ENCODE peak calls at places on chromosomes 16 and 17, in seven cellular contexts. One of them, this sample, is unnamed.

GRCh38 chr17:40319651-40320550 is 10.9 kb downstream of the RARA start:
- DNase-seq in adrenal gland: peak; percentile 63
- DNase-seq in HCT116: no peak
- DNase-seq in PC-3: no peak
- DNase-seq in tibial nerve: peak; percentile 28
- DNase-seq in tibial artery: peak; percentile 77
- DNase-seq in thoracic aorta: no peak
- DNase-seq in this sample: no peak

GRCh38 chr17:62791235-62792121 is 16.6 kb downstream of the MARCHF10 start:
- DNase-seq in tibial artery: no peak
- DNase-seq in thoracic aorta: no peak
- DNase-seq in HCT116: no peak
- DNase-seq in adrenal gland: no peak
- DNase-seq in PC-3: peak; percentile 69
- DNase-seq in tibial nerve: no peak
- DNase-seq in this sample: peak; percentile 39

GRCh38 chr17:12395733-12396354 is 269.8 kb upstream of the MYOCD start:
- DNase-seq in tibial artery: no peak
- DNase-seq in PC-3: peak; percentile 42
- DNase-seq in thoracic aorta: no peak
- DNase-seq in tibial nerve: no peak
- DNase-seq in adrenal gland: no peak
- DNase-seq in HCT116: peak; percentile 22
- DNase-seq in this sample: peak; percentile 37

GRCh38 chr16:12231666-12232065 is 255.1 kb downstream of the SNX29 start:
- DNase-seq in thoracic aorta: no peak
- DNase-seq in tibial artery: no peak
- DNase-seq in PC-3: peak; percentile 71
- DNase-seq in adrenal gland: no peak
- DNase-seq in HCT116: no peak
- DNase-seq in tibial nerve: no peak
- DNase-seq in this sample: peak; percentile 46

GRCh38 chr17:80083136-80083661 is 18.2 kb upstream of the GAA start:
- DNase-seq in tibial artery: no peak
- DNase-seq in PC-3: no peak
- DNase-seq in adrenal gland: no peak
- DNase-seq in HCT116: no peak
- DNase-seq in thoracic aorta: no peak
- DNase-seq in tibial nerve: no peak
- DNase-seq in this sample: no peak

GRCh38 chr16:69181-69580 is 3.2 kb downstream of the RHBDF1 start:
- DNase-seq in tibial nerve: no peak
- DNase-seq in PC-3: no peak
- DNase-seq in HCT116: no peak
- DNase-seq in adrenal gland: no peak
- DNase-seq in tibial artery: no peak
- DNase-seq in thoracic aorta: no peak
- DNase-seq in this sample: no peak

GRCh38 chr16:46607529-46607928 is 13.7 kb downstream of the SHCBP1 start:
- DNase-seq in PC-3: peak; percentile 57
- DNase-seq in tibial artery: no peak
- DNase-seq in adrenal gland: no peak
- DNase-seq in tibial nerve: no peak
- DNase-seq in HCT116: peak; percentile 46
- DNase-seq in thoracic aorta: no peak
- DNase-seq in this sample: peak; percentile 59

GRCh38 chr17:77354721-77355455 is 214.1 kb downstream of the SEC14L1 start:
- DNase-seq in thoracic aorta: no peak
- DNase-seq in HCT116: no peak
- DNase-seq in tibial nerve: peak; percentile 27
- DNase-seq in tibial artery: peak; percentile 89
- DNase-seq in adrenal gland: peak; percentile 85
- DNase-seq in PC-3: peak; percentile 38
- DNase-seq in this sample: peak; percentile 86

GRCh38 chr17:80146121-80147034 is 550 bp downstream of the EIF4A3 start:
- DNase-seq in tibial nerve: no peak
- DNase-seq in thoracic aorta: no peak
- DNase-seq in adrenal gland: no peak
- DNase-seq in HCT116: no peak
- DNase-seq in tibial artery: no peak
- DNase-seq in PC-3: peak; percentile 20
- DNase-seq in this sample: no peak

GRCh38 chr17:69581061-69581955 is 166.8 kb downstream of the MAP2K6 start:
- DNase-seq in tibial nerve: no peak
- DNase-seq in PC-3: no peak
- DNase-seq in HCT116: no peak
- DNase-seq in thoracic aorta: no peak
- DNase-seq in tibial artery: no peak
- DNase-seq in adrenal gland: no peak
- DNase-seq in this sample: no peak

GRCh38 chr16:48969611-48970010 is 312.0 kb downstream of the CBLN1 start:
- DNase-seq in tibial nerve: no peak
- DNase-seq in adrenal gland: no peak
- DNase-seq in PC-3: no peak
- DNase-seq in tibial artery: no peak
- DNase-seq in thoracic aorta: no peak
- DNase-seq in HCT116: no peak
- DNase-seq in this sample: no peak

GRCh38 chr16:54685682-54686081 is 245.0 kb upstream of the IRX5 start:
- DNase-seq in PC-3: no peak
- DNase-seq in thoracic aorta: no peak
- DNase-seq in tibial nerve: no peak
- DNase-seq in HCT116: no peak
- DNase-seq in tibial artery: no peak
- DNase-seq in adrenal gland: no peak
- DNase-seq in this sample: no peak

GRCh38 chr16:88456356-88457292 is 3.5 kb downstream of the ZFPM1 start:
- DNase-seq in tibial nerve: no peak
- DNase-seq in PC-3: no peak
- DNase-seq in HCT116: no peak
- DNase-seq in adrenal gland: no peak
- DNase-seq in thoracic aorta: no peak
- DNase-seq in tibial artery: no peak
- DNase-seq in this sample: peak; percentile 7

GRCh38 chr16:88077328-88078108 is 126.3 kb downstream of the BANP start:
- DNase-seq in tibial artery: peak; percentile 25
- DNase-seq in PC-3: no peak
- DNase-seq in adrenal gland: no peak
- DNase-seq in thoracic aorta: no peak
- DNase-seq in HCT116: no peak
- DNase-seq in tibial nerve: no peak
- DNase-seq in this sample: no peak

GRCh38 chr17:47210105-47210504 is 957 bp downstream of the MYL4 start:
- DNase-seq in PC-3: no peak
- DNase-seq in adrenal gland: no peak
- DNase-seq in thoracic aorta: no peak
- DNase-seq in tibial nerve: no peak
- DNase-seq in tibial artery: no peak
- DNase-seq in HCT116: no peak
- DNase-seq in this sample: no peak

DNA sequence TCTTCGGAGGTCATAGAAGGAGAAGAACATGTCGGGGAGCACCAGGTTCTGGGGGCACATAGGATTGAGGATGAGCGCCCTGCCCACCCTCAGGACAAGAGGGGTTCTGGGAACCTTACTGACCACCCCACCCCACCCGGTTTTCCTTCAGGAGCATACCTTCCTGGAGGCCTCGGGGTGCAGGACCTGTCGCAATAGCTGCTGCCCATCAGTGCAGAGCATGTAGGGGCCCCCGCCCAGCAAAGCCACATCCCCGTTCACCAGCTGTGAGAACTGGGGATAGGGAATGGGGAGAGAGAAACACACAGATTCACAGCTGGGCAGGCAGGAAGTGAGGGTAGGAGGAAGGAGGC is 2.1 kb downstream of the ESRP2 start:
- DNase-seq in tibial artery: peak; percentile 62
- DNase-seq in adrenal gland: no peak
- DNase-seq in PC-3: no peak
- DNase-seq in thoracic aorta: no peak
- DNase-seq in HCT116: no peak
- DNase-seq in tibial nerve: no peak
- DNase-seq in this sample: no peak
- TF ChIP-seq CTCF in tibial artery: no peak
- TF ChIP-seq CTCF in adrenal gland: no peak
- TF ChIP-seq CTCF in PC-3: no peak
- TF ChIP-seq CTCF in thoracic aorta: no peak
- TF ChIP-seq CTCF in HCT116: no peak
- TF ChIP-seq CTCF in tibial nerve: no peak
- TF ChIP-seq CTCF in this sample: no peak

GRCh38 chr17:43952351-43952723 is 1.4 kb downstream of the PYY start:
- DNase-seq in HCT116: no peak
- DNase-seq in adrenal gland: no peak
- DNase-seq in tibial nerve: no peak
- DNase-seq in PC-3: no peak
- DNase-seq in thoracic aorta: no peak
- DNase-seq in tibial artery: no peak
- DNase-seq in this sample: no peak

GRCh38 chr17:43949777-43950176 is 4.0 kb downstream of the PYY start:
- DNase-seq in tibial artery: no peak
- DNase-seq in adrenal gland: no peak
- DNase-seq in HCT116: no peak
- DNase-seq in thoracic aorta: no peak
- DNase-seq in PC-3: no peak
- DNase-seq in tibial nerve: no peak
- DNase-seq in this sample: no peak

GRCh38 chr17:43950554-43950953 is 3.2 kb downstream of the PYY start:
- DNase-seq in PC-3: no peak
- DNase-seq in adrenal gland: no peak
- DNase-seq in tibial artery: no peak
- DNase-seq in HCT116: no peak
- DNase-seq in thoracic aorta: no peak
- DNase-seq in tibial nerve: no peak
- DNase-seq in this sample: no peak

GRCh38 chr17:43952724-43953666 is 745 bp downstream of the PYY start:
- DNase-seq in PC-3: no peak
- DNase-seq in HCT116: no peak
- DNase-seq in adrenal gland: no peak
- DNase-seq in thoracic aorta: no peak
- DNase-seq in tibial nerve: no peak
- DNase-seq in tibial artery: no peak
- DNase-seq in this sample: no peak

DNA sequence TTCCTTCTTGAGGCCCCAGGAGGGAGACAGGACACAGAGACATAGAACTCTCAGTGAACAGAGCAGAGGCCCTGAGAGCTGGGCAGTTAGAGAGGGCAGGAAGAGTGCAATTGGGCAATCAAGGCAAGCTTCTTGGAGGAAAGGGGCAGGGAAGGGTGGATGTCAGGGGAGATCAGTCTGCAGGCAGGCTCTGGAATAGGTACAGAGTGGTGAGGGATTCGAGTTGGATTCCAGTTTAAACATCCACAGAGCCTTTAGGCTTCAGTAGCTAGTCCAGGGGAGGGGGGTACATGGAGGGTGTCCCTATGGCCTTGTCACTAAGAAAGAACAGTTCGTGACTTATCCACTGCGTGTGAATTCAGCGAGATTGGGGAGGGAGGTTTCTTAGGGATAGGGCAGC is 2.0 kb downstream of the PYY start:
- DNase-seq in PC-3: no peak
- DNase-seq in thoracic aorta: no peak
- DNase-seq in tibial nerve: no peak
- DNase-seq in adrenal gland: no peak
- DNase-seq in tibial artery: no peak
- DNase-seq in HCT116: no peak
- DNase-seq in this sample: no peak
- H3K4me3 ChIP-seq in PC-3: no peak overlapping the region
- H3K4me3 ChIP-seq in thoracic aorta: no peak overlapping the region
- H3K4me3 ChIP-seq in tibial nerve: no peak overlapping the region
- H3K4me3 ChIP-seq in adrenal gland: no peak overlapping the region
- H3K4me3 ChIP-seq in tibial artery: no peak overlapping the region
- H3K4me3 ChIP-seq in HCT116: no peak overlapping the region
- H3K4me3 ChIP-seq in this sample: no peak overlapping the region

GRCh38 chr16:2452650-2453049 is 7.3 kb upstream of the TEDC2 start:
- DNase-seq in HCT116: no peak
- DNase-seq in tibial artery: no peak
- DNase-seq in PC-3: no peak
- DNase-seq in tibial nerve: no peak
- DNase-seq in adrenal gland: no peak
- DNase-seq in thoracic aorta: no peak
- DNase-seq in this sample: no peak
- H3K36me3 ChIP-seq in HCT116: peaks cover 77% of the 10 kb centered on the region
- H3K36me3 ChIP-seq in tibial artery: no peaks in the 10 kb centered on the region
- H3K36me3 ChIP-seq in PC-3: peaks cover 12% of the 10 kb centered on the region
- H3K36me3 ChIP-seq in tibial nerve: peaks cover 81% of the 10 kb centered on the region
- H3K36me3 ChIP-seq in adrenal gland: no peaks in the 10 kb centered on the region
- H3K36me3 ChIP-seq in thoracic aorta: no peaks in the 10 kb centered on the region
- H3K36me3 ChIP-seq in this sample: peaks cover 16% of the 10 kb centered on the region

DNA sequence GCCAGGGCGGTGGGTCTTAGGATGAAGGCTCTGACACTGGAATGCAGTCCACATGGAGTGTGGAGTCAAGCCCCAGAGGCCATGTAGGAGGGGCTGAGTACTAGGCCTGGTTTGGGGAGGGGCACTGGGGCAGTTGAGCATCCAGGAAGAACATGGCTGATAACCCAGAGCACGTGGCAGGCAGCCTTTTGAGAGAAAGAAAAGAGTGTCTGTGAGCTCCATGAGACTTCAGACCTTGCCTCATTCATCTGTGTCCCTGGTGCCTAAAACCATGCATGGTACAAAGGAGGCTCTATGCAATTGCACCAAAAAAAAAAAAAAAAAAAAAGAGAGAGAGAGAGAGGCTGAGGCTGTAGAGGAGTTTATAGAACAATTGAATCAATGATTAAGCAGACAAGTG is 14.6 kb downstream of the SLC46A1 start:
- DNase-seq in tibial artery: no peak
- DNase-seq in tibial nerve: no peak
- DNase-seq in adrenal gland: no peak
- DNase-seq in PC-3: no peak
- DNase-seq in thoracic aorta: no peak
- DNase-seq in HCT116: no peak
- DNase-seq in this sample: no peak
- TF ChIP-seq CTCF in tibial artery: no peak
- TF ChIP-seq CTCF in tibial nerve: no peak
- TF ChIP-seq CTCF in adrenal gland: no peak
- TF ChIP-seq CTCF in PC-3: no peak
- TF ChIP-seq CTCF in thoracic aorta: no peak
- TF ChIP-seq CTCF in HCT116: no peak
- TF ChIP-seq CTCF in this sample: no peak